ENCODE peak calls at places on chromosomes 13 and 19, in ten cellular contexts. One of them, this sample, is unnamed.

GRCh38 chr13:47794963-47795362 is 206.1 kb downstream of the SUCLA2 start:
- DNase-seq in fibroblast of lung: no peak
- DNase-seq in tibial nerve: no peak
- DNase-seq in GM12878: no peak
- DNase-seq in neural progenitor cell: no peak
- DNase-seq in IMR-90: peak
- DNase-seq in AG09309: no peak
- DNase-seq in PC-9: no peak
- DNase-seq in BE2C: peak
- DNase-seq in cardiac fibroblast: peak
- DNase-seq in this sample: no peak

GRCh38 chr13:99273128-99273527 is 14.9 kb upstream of the GPR18 start:
- DNase-seq in AG09309: no peak
- DNase-seq in neural progenitor cell: no peak
- DNase-seq in GM12878: no peak
- DNase-seq in IMR-90: no peak
- DNase-seq in tibial nerve: no peak
- DNase-seq in PC-9: no peak
- DNase-seq in cardiac fibroblast: no peak
- DNase-seq in BE2C: no peak
- DNase-seq in fibroblast of lung: no peak
- DNase-seq in this sample: no peak

GRCh38 chr19:18203408-18203862 is 407 bp downstream of the RAB3A start:
- DNase-seq in GM12878: no peak
- DNase-seq in AG09309: no peak
- DNase-seq in neural progenitor cell: no peak
- DNase-seq in fibroblast of lung: no peak
- DNase-seq in IMR-90: no peak
- DNase-seq in PC-9: no peak
- DNase-seq in cardiac fibroblast: no peak
- DNase-seq in tibial nerve: peak
- DNase-seq in BE2C: peak
- DNase-seq in this sample: no peak

GRCh38 chr19:1399079-1399478 is 2.3 kb downstream of the GAMT start:
- DNase-seq in fibroblast of lung: no peak
- DNase-seq in IMR-90: no peak
- DNase-seq in neural progenitor cell: no peak
- DNase-seq in PC-9: no peak
- DNase-seq in AG09309: no peak
- DNase-seq in BE2C: no peak
- DNase-seq in cardiac fibroblast: no peak
- DNase-seq in GM12878: no peak
- DNase-seq in tibial nerve: no peak
- DNase-seq in this sample: no peak

GRCh38 chr19:455851-456546 is 4.8 kb downstream of the SHC2 start:
- DNase-seq in BE2C: no peak
- DNase-seq in cardiac fibroblast: no peak
- DNase-seq in fibroblast of lung: no peak
- DNase-seq in neural progenitor cell: no peak
- DNase-seq in tibial nerve: no peak
- DNase-seq in AG09309: no peak
- DNase-seq in IMR-90: no peak
- DNase-seq in GM12878: no peak
- DNase-seq in PC-9: no peak
- DNase-seq in this sample: no peak

GRCh38 chr19:35213678-35214632 is 14.6 kb downstream of the FAM187B start:
- DNase-seq in PC-9: peak
- DNase-seq in fibroblast of lung: peak
- DNase-seq in tibial nerve: peak
- DNase-seq in cardiac fibroblast: peak
- DNase-seq in AG09309: peak
- DNase-seq in neural progenitor cell: no peak
- DNase-seq in BE2C: peak
- DNase-seq in IMR-90: peak
- DNase-seq in GM12878: peak
- DNase-seq in this sample: peak

GRCh38 chr13:41179593-41180250 is 14.6 kb downstream of the KBTBD7 start:
- DNase-seq in BE2C: no peak
- DNase-seq in IMR-90: peak
- DNase-seq in cardiac fibroblast: peak
- DNase-seq in GM12878: no peak
- DNase-seq in fibroblast of lung: peak
- DNase-seq in tibial nerve: no peak
- DNase-seq in AG09309: no peak
- DNase-seq in PC-9: no peak
- DNase-seq in neural progenitor cell: no peak
- DNase-seq in this sample: no peak

GRCh38 chr13:100063333-100063732 is 25.6 kb upstream of the PCCA start:
- DNase-seq in GM12878: no peak
- DNase-seq in PC-9: no peak
- DNase-seq in IMR-90: peak
- DNase-seq in cardiac fibroblast: peak
- DNase-seq in neural progenitor cell: no peak
- DNase-seq in fibroblast of lung: no peak
- DNase-seq in tibial nerve: no peak
- DNase-seq in AG09309: no peak
- DNase-seq in BE2C: no peak
- DNase-seq in this sample: no peak

GRCh38 chr13:33744589-33745369 is 73.2 kb upstream of the RFC3 start:
- DNase-seq in tibial nerve: no peak
- DNase-seq in cardiac fibroblast: no peak
- DNase-seq in fibroblast of lung: peak
- DNase-seq in PC-9: no peak
- DNase-seq in neural progenitor cell: no peak
- DNase-seq in AG09309: no peak
- DNase-seq in IMR-90: no peak
- DNase-seq in BE2C: no peak
- DNase-seq in GM12878: no peak
- DNase-seq in this sample: no peak

GRCh38 chr13:110683203-110683883 is 22.6 kb downstream of the CARS2 start:
- DNase-seq in PC-9: no peak
- DNase-seq in BE2C: no peak
- DNase-seq in IMR-90: peak
- DNase-seq in neural progenitor cell: no peak
- DNase-seq in GM12878: no peak
- DNase-seq in cardiac fibroblast: peak
- DNase-seq in AG09309: no peak
- DNase-seq in tibial nerve: no peak
- DNase-seq in fibroblast of lung: no peak
- DNase-seq in this sample: no peak

GRCh38 chr19:10254244-10254643 is 2.2 kb downstream of the MRPL4 start:
- DNase-seq in cardiac fibroblast: no peak
- DNase-seq in neural progenitor cell: no peak
- DNase-seq in AG09309: no peak
- DNase-seq in tibial nerve: no peak
- DNase-seq in IMR-90: no peak
- DNase-seq in GM12878: no peak
- DNase-seq in PC-9: no peak
- DNase-seq in fibroblast of lung: no peak
- DNase-seq in BE2C: no peak
- DNase-seq in this sample: peak

GRCh38 chr19:47379398-47379938 is 30.4 kb downstream of the DHX34 start:
- DNase-seq in PC-9: no peak
- DNase-seq in tibial nerve: no peak
- DNase-seq in neural progenitor cell: no peak
- DNase-seq in BE2C: no peak
- DNase-seq in cardiac fibroblast: no peak
- DNase-seq in GM12878: no peak
- DNase-seq in IMR-90: no peak
- DNase-seq in AG09309: no peak
- DNase-seq in fibroblast of lung: no peak
- DNase-seq in this sample: no peak
- TF ChIP-seq CTCF in PC-9: no peak
- TF ChIP-seq CTCF in tibial nerve: no peak
- TF ChIP-seq CTCF in neural progenitor cell: no peak
- TF ChIP-seq CTCF in BE2C: no peak
- TF ChIP-seq CTCF in cardiac fibroblast: no peak
- TF ChIP-seq CTCF in GM12878: no peak
- TF ChIP-seq CTCF in IMR-90: no peak
- TF ChIP-seq CTCF in AG09309: no peak
- TF ChIP-seq CTCF in fibroblast of lung: no peak
- TF ChIP-seq CTCF in this sample: no peak

DNA sequence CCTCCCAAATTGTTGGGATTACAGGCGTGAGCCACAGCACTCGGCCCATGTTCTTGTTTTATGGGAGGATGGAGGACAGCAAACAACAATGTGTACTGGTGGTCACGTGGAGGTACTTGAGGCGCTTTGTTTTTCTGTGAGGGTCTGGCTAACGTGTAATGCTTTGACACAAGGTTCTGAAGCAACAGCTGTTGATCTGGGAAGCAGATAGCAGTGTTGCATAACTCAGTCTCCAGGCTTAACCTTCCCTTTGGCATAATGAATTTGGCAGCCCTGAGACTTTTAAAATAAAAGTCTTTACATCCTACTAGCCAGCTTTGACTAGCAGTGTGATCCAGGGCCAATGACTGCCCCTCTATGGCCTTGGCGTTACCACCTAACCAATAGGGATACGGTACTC is 6.9 kb upstream of the ZNF580 start:
- DNase-seq in PC-9: no peak
- DNase-seq in IMR-90: no peak
- DNase-seq in AG09309: no peak
- DNase-seq in neural progenitor cell: no peak
- DNase-seq in GM12878: no peak
- DNase-seq in fibroblast of lung: no peak
- DNase-seq in tibial nerve: no peak
- DNase-seq in cardiac fibroblast: no peak
- DNase-seq in BE2C: no peak
- DNase-seq in this sample: no peak
- H3K4me3 ChIP-seq in PC-9: peak
- H3K4me3 ChIP-seq in IMR-90: no peak
- H3K4me3 ChIP-seq in AG09309: no peak
- H3K4me3 ChIP-seq in neural progenitor cell: peak
- H3K4me3 ChIP-seq in GM12878: peak
- H3K4me3 ChIP-seq in fibroblast of lung: no peak
- H3K4me3 ChIP-seq in tibial nerve: no peak
- H3K4me3 ChIP-seq in cardiac fibroblast: no peak
- H3K4me3 ChIP-seq in BE2C: no peak
- H3K4me3 ChIP-seq in this sample: peak

DNA sequence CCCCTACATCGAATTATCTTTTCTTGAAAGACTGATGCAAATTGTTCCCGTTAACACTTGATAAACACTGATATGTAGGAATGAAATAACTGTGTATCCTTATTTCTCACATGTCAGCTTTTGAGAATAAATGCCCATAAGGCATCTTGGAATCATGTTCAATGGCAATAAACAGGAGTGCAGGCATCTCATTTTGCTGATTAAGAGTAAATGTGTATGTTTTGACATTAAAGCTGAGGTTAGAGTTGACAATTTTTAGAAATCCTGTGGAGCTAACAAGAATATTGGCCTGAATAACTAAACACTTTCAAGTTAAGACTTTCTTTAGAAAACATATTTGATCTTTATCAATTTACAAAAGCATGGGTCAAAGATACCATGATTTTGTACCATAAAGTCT is 646.2 kb upstream of the MIR17HG start:
- DNase-seq in cardiac fibroblast: no peak
- DNase-seq in IMR-90: no peak
- DNase-seq in neural progenitor cell: no peak
- DNase-seq in GM12878: no peak
- DNase-seq in fibroblast of lung: no peak
- DNase-seq in BE2C: no peak
- DNase-seq in tibial nerve: no peak
- DNase-seq in PC-9: no peak
- DNase-seq in AG09309: no peak
- DNase-seq in this sample: no peak
- TF ChIP-seq CTCF in cardiac fibroblast: no peak
- TF ChIP-seq CTCF in IMR-90: no peak
- TF ChIP-seq CTCF in neural progenitor cell: no peak
- TF ChIP-seq CTCF in GM12878: no peak
- TF ChIP-seq CTCF in fibroblast of lung: no peak
- TF ChIP-seq CTCF in BE2C: no peak
- TF ChIP-seq CTCF in tibial nerve: no peak
- TF ChIP-seq CTCF in PC-9: no peak
- TF ChIP-seq CTCF in AG09309: no peak
- TF ChIP-seq CTCF in this sample: no peak

DNA sequence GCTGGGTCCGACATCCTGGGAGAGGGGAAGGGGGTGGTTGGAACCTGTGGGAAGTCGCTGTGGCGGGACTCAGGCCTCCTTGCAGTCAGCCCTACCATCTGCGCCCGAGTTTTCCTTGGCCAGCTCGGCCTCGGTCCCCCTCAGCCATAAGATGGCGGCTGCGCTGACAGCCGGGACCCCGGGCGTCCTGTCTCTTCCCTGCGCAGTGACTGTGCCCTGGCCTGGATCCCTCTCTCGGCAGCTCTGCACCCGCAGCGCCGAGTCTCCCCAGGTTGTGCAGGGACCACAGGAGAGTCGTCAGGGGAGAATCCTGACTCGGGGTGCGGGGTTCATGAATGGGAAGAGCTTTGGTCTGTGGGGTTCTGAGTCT is 345 bp downstream of the ZNF257 start:
- DNase-seq in AG09309: no peak
- DNase-seq in neural progenitor cell: no peak
- DNase-seq in IMR-90: no peak
- DNase-seq in tibial nerve: no peak
- DNase-seq in GM12878: no peak
- DNase-seq in BE2C: no peak
- DNase-seq in fibroblast of lung: no peak
- DNase-seq in cardiac fibroblast: no peak
- DNase-seq in PC-9: no peak
- DNase-seq in this sample: no peak
- H3K4me3 ChIP-seq in AG09309: peak
- H3K4me3 ChIP-seq in neural progenitor cell: no peak
- H3K4me3 ChIP-seq in IMR-90: peak
- H3K4me3 ChIP-seq in tibial nerve: peak
- H3K4me3 ChIP-seq in GM12878: no peak
- H3K4me3 ChIP-seq in BE2C: no peak
- H3K4me3 ChIP-seq in fibroblast of lung: peak
- H3K4me3 ChIP-seq in cardiac fibroblast: peak
- H3K4me3 ChIP-seq in PC-9: peak
- H3K4me3 ChIP-seq in this sample: no peak

DNA sequence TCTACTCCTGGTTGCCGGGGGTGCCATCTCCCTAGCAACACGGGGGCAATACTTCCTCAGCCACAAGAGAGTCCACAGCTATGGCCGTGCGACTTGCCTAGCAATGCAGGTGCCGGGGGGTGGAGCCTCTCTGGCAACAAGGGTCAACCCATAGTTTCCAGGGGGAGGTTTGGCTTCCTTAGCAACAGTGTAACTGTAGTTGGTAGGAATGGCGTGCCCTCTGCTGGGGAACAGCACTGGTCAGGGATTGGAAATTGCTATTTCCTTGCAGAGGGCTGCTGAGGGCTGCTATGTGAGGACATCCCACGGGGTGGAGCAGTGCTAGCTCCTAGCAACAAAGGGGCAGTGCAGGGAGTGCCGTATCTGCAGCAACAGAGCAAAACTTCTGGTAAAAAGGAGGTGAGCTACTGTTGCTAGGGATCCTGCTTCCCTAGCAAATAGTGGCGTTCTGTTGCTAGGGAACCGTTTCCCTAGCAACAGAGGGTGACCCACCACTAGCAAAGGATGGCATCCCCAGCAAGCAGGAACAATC is 7.0 kb upstream of the TMC4 start:
- DNase-seq in GM12878: no peak
- DNase-seq in neural progenitor cell: peak
- DNase-seq in AG09309: no peak
- DNase-seq in cardiac fibroblast: peak
- DNase-seq in BE2C: peak
- DNase-seq in tibial nerve: no peak
- DNase-seq in PC-9: no peak
- DNase-seq in IMR-90: peak
- DNase-seq in fibroblast of lung: peak
- DNase-seq in this sample: peak
- TF ChIP-seq CTCF in GM12878: no peak
- TF ChIP-seq CTCF in neural progenitor cell: peak
- TF ChIP-seq CTCF in AG09309: peak
- TF ChIP-seq CTCF in cardiac fibroblast: peak
- TF ChIP-seq CTCF in BE2C: peak
- TF ChIP-seq CTCF in tibial nerve: no peak
- TF ChIP-seq CTCF in PC-9: no peak
- TF ChIP-seq CTCF in IMR-90: peak
- TF ChIP-seq CTCF in fibroblast of lung: peak
- TF ChIP-seq CTCF in this sample: peak

This sample was measured in endodermal cell.